ENCODE peak calls at places on chromosomes 2 and 18, in nine cellular contexts. O is choroid plexus epithelial cell, A is brain pericyte, H is NCI-H748 treated with DMSO at 0.1 percent for 48 hours, D is HFF-Myc, R is SK-MEL-5, I is AML-193, G is AG04450, T is germinal center. K is an unnamed sample.

GRCh38 chr2:20635698-20636584 is 15.0 kb downstream of the HS1BP3 start:
- DNase-seq in D (no peak), A (no peak), R (peak; percentile 80), H (peak; percentile 54), I (no peak), T (peak; percentile 72), O (peak; percentile 86), G (peak; percentile 53), K (peak; percentile 75)

GRCh38 chr2:165766326-165766927 is 27.6 kb downstream of the GALNT3 start:
- DNase-seq in A (no peak), D (no peak), H (no peak), T (no peak), O (no peak), R (no peak), I (no peak), G (no peak), K (no peak)

GRCh38 chr2:203394519-203395227 is 66.5 kb downstream of the ABI2 start:
- DNase-seq in R (peak; percentile 71), I (no peak), T (no peak), H (no peak), A (no peak), D (no peak), O (no peak), G (no peak), K (no peak)

GRCh38 chr2:17815466-17816184 is 635 bp upstream of the MSGN1 start:
- DNase-seq in H (no peak), R (no peak), G (no peak), D (no peak), O (no peak), A (no peak), I (no peak), T (no peak), K (peak; percentile 91)

GRCh38 chr2:46171996-46172546 is 125.1 kb upstream of the EPAS1 start:
- DNase-seq in O (peak; percentile 12), T (no peak), G (no peak), A (no peak), H (no peak), I (no peak), R (no peak), D (no peak), K (peak; percentile 96)

GRCh38 chr2:170578596-170578995 is 136.5 kb upstream of the SP5 start:
- DNase-seq in G (no peak), I (no peak), T (no peak), D (no peak), H (no peak), O (no peak), A (no peak), R (no peak), K (no peak)

GRCh38 chr2:138115664-138116063 is 151.4 kb downstream of the HNMT start:
- DNase-seq in A (no peak), G (no peak), D (no peak), T (no peak), O (peak; percentile 51), H (no peak), R (no peak), I (no peak), K (peak; percentile 75)

GRCh38 chr2:24970483-24971299 is 1.1 kb downstream of the DNAJC27 start:
- DNase-seq in D (no peak), O (peak; percentile 48), A (peak; percentile 25), I (no peak), T (no peak), G (no peak), H (no peak), R (peak; percentile 26), K (peak; percentile 27)

GRCh38 chr18:34039194-34039593 is 185.5 kb downstream of the NOL4 start:
- DNase-seq in A (no peak), T (no peak), H (no peak), R (no peak), O (no peak), D (no peak), G (no peak), I (peak; percentile 3), K (no peak)

GRCh38 chr2:39476524-39476923 is 39.4 kb upstream of the MAP4K3 start:
- DNase-seq in G (no peak), R (no peak), H (no peak), T (peak; percentile 60), I (peak; percentile 5), D (no peak), A (no peak), O (no peak), K (no peak)

GRCh38 chr2:123840614-123841013 is 184.5 kb upstream of the CNTNAP5 start:
- DNase-seq in A (no peak), R (no peak), H (no peak), D (no peak), G (no peak), O (no peak), T (no peak), I (no peak), K (peak; percentile 83)

GRCh38 chr2:28355521-28356094 is 37.0 kb upstream of the FOSL2 start:
- DNase-seq in R (no peak), I (no peak), G (no peak), D (no peak), H (no peak), O (no peak), A (no peak), T (no peak), K (no peak)

GRCh38 chr2:96386470-96386869 is 50.9 kb downstream of the NCAPH start:
- DNase-seq in T (no peak), I (no peak), R (no peak), D (no peak), O (peak; percentile 15), H (peak; percentile 57), A (no peak), G (no peak), K (no peak)

GRCh38 chr2:15563227-15564100 is 2.3 kb upstream of the NBAS start:
- DNase-seq in O (no peak), D (no peak), T (no peak), R (no peak), G (no peak), A (no peak), I (no peak), H (no peak), K (peak; percentile 82)

GRCh38 chr18:5868218-5868904 is 27.0 kb downstream of the TMEM200C start:
- DNase-seq in I (peak; percentile 85), O (peak; percentile 95), D (peak; percentile 59), G (peak; percentile 75), T (peak; percentile 52), H (peak; percentile 45), R (peak; percentile 88), A (peak; percentile 47), K (peak; percentile 68)

GRCh38 chr2:69668598-69668997 is 25.1 kb upstream of the AAK1 start:
- DNase-seq in A (no peak), G (no peak), O (peak; percentile 39), H (no peak), T (no peak), I (no peak), R (no peak), D (no peak), K (no peak)

GRCh38 chr2:8638327-8638726 is 43.5 kb upstream of the ID2 start:
- DNase-seq in G (no peak), R (no peak), I (no peak), H (no peak), D (no peak), A (no peak), T (no peak), O (no peak), K (no peak)

GRCh38 chr2:45029215-45029614 is 20.0 kb upstream of the SIX2 start:
- DNase-seq in O (peak; percentile 50), H (no peak), T (no peak), D (no peak), R (no peak), I (no peak), G (no peak), A (no peak), K (no peak)

GRCh38 chr18:31438402-31438801 is 9.1 kb upstream of the DSG3 start:
- DNase-seq in G (no peak), A (no peak), I (no peak), O (no peak), R (no peak), H (no peak), D (no peak), T (no peak), K (no peak)

GRCh38 chr2:207499114-207499513 is 30.6 kb upstream of the CREB1 start:
- DNase-seq in A (no peak), T (no peak), I (peak; percentile 83), O (no peak), R (no peak), D (no peak), G (no peak), H (no peak), K (no peak)

GRCh38 chr2:177265386-177265690 is 811 bp upstream of the NFE2L2 start:
- DNase-seq in R (no peak), O (peak; percentile 67), D (no peak), G (no peak), I (peak; percentile 72), A (no peak), H (no peak), T (no peak), K (peak; percentile 46)

GRCh38 chr2:71613953-71614925 is 160.9 kb downstream of the DYSF start:
- DNase-seq in D (no peak), G (no peak), H (no peak), T (no peak), R (no peak), I (no peak), O (no peak), A (no peak), K (no peak)